ENCODE peak calls at places on chromosomes 1 and 21, in four cellular contexts. K is activated naive CD4-positive, alpha-beta T cell treated with Interleukin-2 at 50 U/mL for 16 hours; O is germinal center; D is amygdala. H is an unnamed sample.

GRCh38 chr1:35929730-35930592 is 944 bp upstream of the AGO3 start:
- DNase-seq in K (peak), O (peak), D (no peak), H (peak)

GRCh38 chr1:112762541-112763141 is 47.5 kb upstream of the PPM1J start:
- DNase-seq in K (no peak), O (no peak), D (no peak), H (no peak)

GRCh38 chr1:64004451-64004850 is 199.0 kb upstream of the UBE2U start:
- DNase-seq in K (no peak), O (no peak), D (no peak), H (no peak)

GRCh38 chr1:156627313-156627880 is 8.2 kb downstream of the HAPLN2 start:
- DNase-seq in K (peak), O (peak), D (no peak), H (no peak)

GRCh38 chr21:33256019-33256418 is 10.1 kb upstream of the IL10RB start:
- DNase-seq in K (no peak), O (no peak), D (no peak), H (no peak)

GRCh38 chr21:29073222-29074006 is at the start of gene CCT8:
- DNase-seq in K (peak), O (peak), D (peak), H (peak)

GRCh38 chr1:180482425-180483275 is 19.7 kb downstream of the ACBD6 start:
- DNase-seq in K (no peak), O (peak), D (no peak), H (no peak)

GRCh38 chr1:48878191-48878940 is 101.7 kb upstream of the BEND5 start:
- DNase-seq in K (no peak), O (no peak), D (no peak), H (peak)

GRCh38 chr1:165443539-165444289 is 1.2 kb downstream of the RXRG start:
- DNase-seq in K (no peak), O (no peak), D (peak), H (no peak)

GRCh38 chr1:30336550-30337426 is 386.6 kb downstream of the MATN1 start:
- DNase-seq in K (no peak), O (no peak), D (no peak), H (no peak)

GRCh38 chr1:228434674-228435073 is 18.0 kb upstream of the TRIM17 start:
- DNase-seq in K (no peak), O (no peak), D (no peak), H (no peak)

GRCh38 chr1:230160957-230161771 is 94.1 kb downstream of the GALNT2 start:
- DNase-seq in K (no peak), O (no peak), D (no peak), H (no peak)

GRCh38 chr1:216346521-216346920 is 76.7 kb downstream of the USH2A start:
- DNase-seq in K (no peak), O (no peak), D (no peak), H (no peak)

GRCh38 chr1:20472860-20473711 is 12.9 kb downstream of the CAMK2N1 start:
- DNase-seq in K (no peak), O (peak), D (no peak), H (no peak)

H was measured in H54.